ENCODE peak calls at places on chromosomes 13 and 19, in nine cellular contexts. K, R, J, Z, F, D, A, X and L are unnamed samples.

GRCh38 chr19:29478578-29479565 is 46.9 kb upstream of the VSTM2B start:
- DNase-seq in K (no peak), A (no peak), D (no peak), J (no peak), Z (peak; percentile 51), R (peak; percentile 31), F (peak; percentile 55), X (no peak), L (no peak)

GRCh38 chr19:9741476-9742171 is 26.9 kb downstream of the ZNF846 start:
- DNase-seq in X (no peak), K (no peak), D (no peak), F (no peak), R (peak; percentile 3), J (no peak), Z (no peak), A (no peak), L (no peak)

GRCh38 chr13:95319551-95320274 is 18.5 kb upstream of the ABCC4 start:
- DNase-seq in Z (no peak), K (no peak), X (no peak), R (no peak), D (no peak), A (no peak), F (no peak), J (no peak), L (no peak)

GRCh38 chr19:31718041-31718440 is 368.8 kb upstream of the TSHZ3 start:
- DNase-seq in R (no peak), X (no peak), J (no peak), F (no peak), A (no peak), D (no peak), Z (no peak), K (no peak), L (no peak)

GRCh38 chr19:22261596-22261995 is 24.6 kb upstream of the ZNF729 start:
- DNase-seq in K (no peak), R (no peak), J (no peak), X (no peak), A (no peak), D (no peak), F (no peak), Z (no peak), L (no peak)

GRCh38 chr13:109665781-109666249 is 120.6 kb downstream of the IRS2 start:
- DNase-seq in K (no peak), F (no peak), J (no peak), A (no peak), Z (no peak), R (no peak), X (no peak), D (no peak), L (no peak)

GRCh38 chr13:30690282-30691188 is 44.8 kb upstream of the ALOX5AP start:
- DNase-seq in J (peak; percentile 57), F (peak; percentile 49), A (peak; percentile 95), R (peak; percentile 12), Z (no peak), D (no peak), K (peak; percentile 90), X (peak; percentile 59), L (peak; percentile 93)

GRCh38 chr19:13881692-13882418 is 4.9 kb downstream of the NANOS3 start:
- DNase-seq in X (peak; percentile 44), A (peak; percentile 96), R (no peak), F (no peak), D (no peak), J (no peak), Z (no peak), K (no peak), L (peak; percentile 87)

GRCh38 chr19:50657672-50658437 is 8.6 kb downstream of the C19orf81 start:
- DNase-seq in F (peak; percentile 97), A (peak; percentile 99), J (peak; percentile 99), D (peak; percentile 30), R (peak; percentile 85), X (peak; percentile 81), K (peak; percentile 95), Z (peak; percentile 85), L (peak; percentile 53)

GRCh38 chr19:49442354-49442753 is 1.0 kb upstream of the SLC17A7 start:
- DNase-seq in A (peak; percentile 64), K (no peak), F (peak; percentile 67), Z (no peak), X (peak; percentile 52), R (peak; percentile 32), J (peak; percentile 68), D (no peak), L (peak; percentile 25)

GRCh38 chr13:29901714-29902631 is 51.6 kb upstream of the UBL3 start:
- DNase-seq in J (peak; percentile 34), A (peak; percentile 96), K (peak; percentile 79), R (peak; percentile 49), D (no peak), X (no peak), Z (no peak), F (no peak), L (peak; percentile 96)

GRCh38 chr19:50835785-50836542 is 2.6 kb upstream of the KLK15 start:
- DNase-seq in A (peak; percentile 59), D (peak; percentile 14), F (peak; percentile 95), Z (peak; percentile 93), J (peak; percentile 91), R (peak; percentile 97), X (peak; percentile 74), K (no peak), L (peak; percentile 29)

GRCh38 chr13:112958127-112958989 is 10.7 kb upstream of the MCF2L start:
- DNase-seq in D (no peak), J (no peak), X (no peak), F (no peak), A (no peak), R (no peak), K (no peak), Z (no peak), L (no peak)

GRCh38 chr13:41004875-41005693 is 14.0 kb downstream of the ELF1 start:
- DNase-seq in X (no peak), F (no peak), R (no peak), K (no peak), D (no peak), J (no peak), Z (no peak), A (peak; percentile 52), L (peak; percentile 9)

GRCh38 chr19:34273121-34273845 is 18.9 kb downstream of the GARRE1 start:
- DNase-seq in R (no peak), Z (no peak), A (no peak), J (no peak), K (no peak), X (no peak), D (no peak), F (no peak), L (peak; percentile 51)